ENCODE peak calls at places on chromosomes 13 and 19, in four cellular contexts. T is brain microvascular endothelial cell; P is CD8-positive, alpha-beta memory T cell; M is GM23338. B is an unnamed sample.

GRCh38 chr19:49272204-49272603 is 52.8 kb downstream of the SLC6A16 start:
- DNase-seq in T (peak; percentile 40), M (no peak), P (no peak), B (no peak)

GRCh38 chr19:37936166-37936565 is 29.2 kb downstream of the SIPA1L3 start:
- DNase-seq in M (no peak), P (no peak), T (no peak), B (no peak)

GRCh38 chr13:90500569-90500968 is 846.9 kb upstream of the MIR17HG start:
- DNase-seq in T (no peak), P (no peak), M (no peak), B (no peak)

GRCh38 chr13:70747305-70747704 is 639.1 kb upstream of the KLHL1 start:
- DNase-seq in T (no peak), M (no peak), P (no peak), B (no peak)

GRCh38 chr19:41321600-41322270 is 11.8 kb downstream of the CCDC97 start:
- DNase-seq in M (peak; percentile 84), P (no peak), T (peak; percentile 63), B (peak; percentile 92)

GRCh38 chr13:93991569-93991968 is 487.9 kb downstream of the DCT start:
- DNase-seq in M (no peak), T (no peak), P (no peak), B (no peak)

GRCh38 chr19:2129486-2129885 is 21.9 kb downstream of the AP3D1 start:
- DNase-seq in P (no peak), M (no peak), T (no peak), B (no peak)

GRCh38 chr19:33292595-33293254 is 9.6 kb downstream of the CEBPA start:
- DNase-seq in P (no peak), T (no peak), M (no peak), B (peak; percentile 33)

GRCh38 chr13:23750383-23751121 is 138.6 kb downstream of the MIPEP start:
- DNase-seq in T (peak; percentile 90), P (no peak), M (no peak), B (no peak)

GRCh38 chr13:106534844-106535551 is 464 bp downstream of the EFNB2 start:
- DNase-seq in T (no peak), M (peak; percentile 35), P (peak; percentile 23), B (peak; percentile 74)

GRCh38 chr13:36997716-36998427 is 1.3 kb downstream of the ALG5 start:
- DNase-seq in P (no peak), T (no peak), M (no peak), B (no peak)

GRCh38 chr19:7099597-7099921 is 30.1 kb downstream of the ZNF557 start:
- DNase-seq in T (no peak), P (no peak), M (no peak), B (no peak)

GRCh38 chr13:94192576-94192975 is 286.9 kb downstream of the DCT start:
- DNase-seq in M (peak; percentile 63), T (peak; percentile 34), P (no peak), B (peak; percentile 43)

GRCh38 chr19:2887391-2887914 is 13.3 kb upstream of the ZNF57 start:
- DNase-seq in T (peak; percentile 29), M (peak; percentile 90), P (peak; percentile 8), B (peak; percentile 82)

GRCh38 chr13:32720026-32720425 is 133.8 kb downstream of the PDS5B start:
- DNase-seq in M (no peak), T (no peak), P (no peak), B (no peak)

GRCh38 chr19:17107546-17108452 is 32.2 kb downstream of the MYO9B start:
- DNase-seq in T (peak; percentile 95), M (no peak), P (no peak), B (no peak)

GRCh38 chr13:53848546-53848945 is 819.9 kb downstream of the OLFM4 start:
- DNase-seq in M (no peak), T (no peak), P (no peak), B (no peak)

GRCh38 chr13:49546559-49546958 is 38.8 kb downstream of the RCBTB1 start:
- DNase-seq in T (no peak), P (no peak), M (no peak), B (no peak)

GRCh38 chr13:40982772-40983171 is 36.3 kb downstream of the ELF1 start:
- DNase-seq in T (peak; percentile 74), M (no peak), P (peak; percentile 80), B (no peak)

GRCh38 chr19:41531438-41532311 is 44.3 kb upstream of the CEACAM21 start:
- DNase-seq in T (peak; percentile 44), M (no peak), P (peak; percentile 77), B (no peak)

GRCh38 chr19:45630463-45630862 is 8.7 kb downstream of the EML2 start:
- DNase-seq in T (peak; percentile 83), M (peak; percentile 71), P (no peak), B (peak; percentile 61)

GRCh38 chr13:103157434-103158145 is 91.4 kb upstream of the SLC10A2 start:
- DNase-seq in T (no peak), M (no peak), P (no peak), B (no peak)

GRCh38 chr19:48169585-48169973 is 565 bp downstream of the LIG1 start:
- DNase-seq in T (peak; percentile 49), M (peak; percentile 98), P (peak; percentile 83), B (peak; percentile 98)

GRCh38 chr19:28920269-28921066 is 292.5 kb downstream of the UQCRFS1 start:
- DNase-seq in M (peak; percentile 29), P (no peak), T (no peak), B (peak; percentile 73)

GRCh38 chr13:50375792-50376191 is 360.5 kb downstream of the KCNRG start:
- DNase-seq in M (no peak), T (peak; percentile 62), P (no peak), B (no peak)

GRCh38 chr19:46186101-46186716 is 38.2 kb downstream of the IGFL2 start:
- DNase-seq in M (peak; percentile 24), P (no peak), T (no peak), B (peak; percentile 39)

GRCh38 chr19:10104665-10105221 is 1.4 kb upstream of the PPAN start:
- DNase-seq in P (peak; percentile 92), M (no peak), T (no peak), B (peak; percentile 41)

GRCh38 chr19:4969772-4970531 is 1.0 kb downstream of the KDM4B start:
- DNase-seq in T (no peak), M (peak; percentile 32), P (no peak), B (peak; percentile 64)

GRCh38 chr19:29214411-29214810 is 1.5 kb upstream of the UQCRFS1 start:
- DNase-seq in M (no peak), P (no peak), T (no peak), B (no peak)

GRCh38 chr19:18475004-18475453 is 37.1 kb upstream of the ISYNA1 start:
- DNase-seq in P (peak; percentile 81), T (no peak), M (no peak), B (no peak)

GRCh38 chr13:76512676-76513277 is 373.4 kb downstream of the KCTD12 start:
- DNase-seq in P (no peak), M (no peak), T (peak; percentile 92), B (no peak)

DNA sequence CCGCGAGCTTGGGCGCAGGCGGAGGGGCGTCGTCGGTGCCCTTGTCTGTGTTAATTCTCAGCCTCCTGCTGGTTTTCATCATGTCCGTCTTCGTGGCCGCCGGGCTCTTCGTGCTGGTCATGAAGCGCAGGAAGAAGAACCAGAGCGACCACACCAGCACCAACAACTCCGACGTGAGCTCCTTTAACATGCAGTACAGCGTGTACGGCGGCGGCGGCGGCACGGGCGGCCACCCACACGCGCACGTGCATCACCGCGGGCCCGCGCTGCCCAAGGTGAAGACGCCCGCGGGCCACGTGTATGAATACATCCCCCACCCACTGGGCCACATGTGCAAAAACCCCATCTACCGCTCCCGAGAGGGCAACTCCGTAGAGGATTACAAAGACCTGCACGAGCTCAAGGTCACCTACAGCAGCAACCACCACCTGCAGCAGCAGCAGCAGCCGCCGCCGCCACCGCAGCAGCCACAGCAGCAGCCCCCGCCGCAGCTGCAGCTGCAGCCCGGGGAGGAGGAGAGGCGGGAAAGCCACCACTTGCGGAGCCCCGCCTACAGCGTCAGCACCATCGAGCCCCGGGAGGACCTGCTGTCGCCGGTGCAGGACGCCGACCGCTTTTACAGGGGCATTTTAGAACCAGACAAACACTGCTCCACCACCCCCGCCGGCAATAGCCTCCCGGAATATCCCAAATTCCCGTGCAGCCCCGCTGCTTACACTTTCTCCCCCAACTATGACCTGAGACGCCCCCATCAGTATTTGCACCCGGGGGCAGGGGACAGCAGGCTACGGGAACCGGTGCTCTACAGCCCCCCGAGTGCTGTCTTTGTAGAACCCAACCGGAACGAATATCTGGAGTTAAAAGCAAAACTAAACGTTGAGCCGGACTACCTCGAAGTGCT is 6.4 kb downstream of the SLITRK5 start:
- DNase-seq in T (no peak), M (peak; percentile 72), P (peak; percentile 14), B (peak; percentile 75)
- H3K4me3 ChIP-seq in T (peak overlapping the region; percentile 59), M (peak overlapping the region; percentile 88), P (peak overlapping the region; percentile 15), B (peak overlapping the region; percentile 41)

DNA sequence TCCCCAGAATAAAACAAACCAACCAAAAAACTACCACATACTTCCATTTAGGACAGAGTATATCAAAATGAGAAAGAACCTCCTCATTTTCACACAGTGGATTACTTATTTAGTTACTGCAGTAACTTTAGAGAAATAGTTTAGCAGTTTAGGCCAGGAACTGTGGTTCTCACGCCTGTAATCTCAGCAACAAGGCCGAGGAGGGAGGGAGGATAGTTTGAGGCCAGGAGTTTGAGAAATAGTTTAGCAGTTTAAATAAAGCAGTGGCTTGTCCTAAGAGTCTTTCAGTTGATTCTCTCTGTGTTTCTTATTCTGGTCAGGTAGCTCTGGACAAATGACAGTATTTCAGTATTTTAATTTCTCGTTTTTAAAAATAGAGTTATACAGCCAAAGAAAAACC is 9.4 kb downstream of the HMGB1 start:
- DNase-seq in P (no peak), T (no peak), M (no peak), B (no peak)
- H3K27me3 ChIP-seq in P (no peaks in the 10 kb centered on the region), T (no peaks in the 10 kb centered on the region), M (no peaks in the 10 kb centered on the region), B (no peaks in the 10 kb centered on the region)

DNA sequence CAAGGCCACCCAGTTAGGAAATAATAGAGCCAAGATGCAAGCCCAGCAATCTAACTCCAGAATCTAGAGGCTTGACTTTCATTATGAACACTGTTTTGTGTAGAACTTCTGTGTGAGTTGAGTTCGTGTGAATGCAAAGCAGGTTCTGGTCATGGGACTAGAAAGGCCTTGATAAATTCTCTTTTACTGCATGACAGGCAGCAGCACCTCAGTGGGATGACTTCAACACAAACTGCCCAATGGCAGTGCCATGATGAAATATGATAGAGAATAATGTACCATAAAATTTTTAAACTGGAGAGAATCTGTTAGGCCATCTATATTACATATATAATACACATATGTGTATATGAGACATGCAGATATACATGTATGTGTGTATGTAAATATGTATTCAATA is 214.5 kb downstream of the KLF5 start:
- DNase-seq in P (no peak), T (no peak), M (no peak), B (no peak)
- H3K4me3 ChIP-seq in P (no peak overlapping the region), T (no peak overlapping the region), M (no peak overlapping the region), B (no peak overlapping the region)

DNA sequence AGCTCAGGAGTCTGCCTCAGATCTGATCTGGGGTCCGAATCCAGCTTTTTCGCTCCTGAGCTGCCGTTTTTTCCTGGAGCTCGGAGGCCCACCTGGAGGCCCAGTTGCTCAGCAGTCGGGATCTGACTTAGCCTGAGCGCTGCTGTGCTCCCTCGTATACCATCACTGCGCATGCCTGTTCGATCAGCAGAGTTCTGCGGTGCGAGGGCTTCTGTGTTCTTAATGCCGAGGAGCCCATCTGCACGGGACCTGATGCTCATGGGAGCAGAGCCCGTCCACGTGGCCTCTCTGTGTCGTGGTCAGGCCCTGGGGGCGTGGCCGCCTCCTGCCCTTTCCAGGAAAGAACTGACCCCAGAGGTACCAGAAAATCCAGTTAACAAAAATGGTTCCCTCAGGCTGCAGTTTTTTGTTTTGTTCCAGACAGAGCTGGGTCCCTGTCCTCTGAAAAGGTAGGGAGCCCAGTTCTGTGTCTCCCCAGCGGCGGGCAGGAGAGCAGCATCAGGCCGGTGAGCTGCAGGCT is 57.4 kb downstream of the MCF2L start:
- DNase-seq in T (no peak), M (no peak), P (no peak), B (no peak)
- H3K27me3 ChIP-seq in T (peaks cover 15% of the 10 kb centered on the region), M (no peaks in the 10 kb centered on the region), P (no peaks in the 10 kb centered on the region), B (no peaks in the 10 kb centered on the region)

B was measured in H7.